ENCODE peak calls at places on chromosomes 11 and 22, in seven cellular contexts. Z is stimulated activated CD4-positive, alpha-beta T cell treated with anti-CD3 and anti-CD28 coated beads, Interleukin-4, amount 100 ng/mL, for 24 hours; I is EL; G is effector CD4-positive, alpha-beta T cell; L is epithelial cell of proximal tubule; H is activated CD4-positive, alpha-beta T cell treated with anti-CD3 and anti-CD28 coated beads, Interleukin-2, amount 50 U/mL, for 24 hours; V is stimulated activated CD8-positive, alpha-beta memory T cell treated with anti-CD3 and anti-CD28 coated beads, Interleukin-7, amount 100 ng/mL, for 48 hours. D is an unnamed sample.

GRCh38 chr22:24816841-24817240 is 10.8 kb downstream of the SGSM1 start:
- DNase-seq in G (no peak), V (no peak), H (no peak), I (no peak), L (no peak), Z (no peak), D (no peak)

GRCh38 chr22:39173787-39174497 is 21.5 kb upstream of the CBX7 start:
- DNase-seq in V (peak), L (no peak), Z (peak), G (peak), H (no peak), I (no peak), D (peak)

GRCh38 chr11:79087957-79088318 is 352.9 kb downstream of the TENM4 start:
- DNase-seq in H (no peak), I (no peak), Z (no peak), V (no peak), L (no peak), G (no peak), D (no peak)

GRCh38 chr11:106585061-106585460 is 433.2 kb downstream of the GUCY1A2 start:
- DNase-seq in V (no peak), H (no peak), L (no peak), G (no peak), I (peak), Z (no peak), D (no peak)

GRCh38 chr11:119056397-119056999 is 507 bp downstream of the HYOU1 start:
- DNase-seq in I (no peak), V (no peak), G (peak), L (no peak), Z (peak), H (no peak), D (peak)

GRCh38 chr11:87194985-87195820 is 157.5 kb downstream of the TMEM135 start:
- DNase-seq in I (no peak), H (no peak), V (no peak), Z (no peak), L (no peak), G (no peak), D (no peak)

GRCh38 chr22:39175127-39176066 is 22.9 kb upstream of the CBX7 start:
- DNase-seq in V (no peak), L (no peak), I (peak), G (no peak), Z (no peak), H (no peak), D (peak)

GRCh38 chr11:111535281-111535680 is 5.2 kb upstream of the LAYN start:
- DNase-seq in V (no peak), Z (no peak), H (no peak), G (no peak), L (no peak), I (no peak), D (no peak)

GRCh38 chr11:115739878-115740277 is 235.7 kb upstream of the CADM1 start:
- DNase-seq in H (no peak), V (no peak), I (no peak), Z (no peak), G (no peak), L (no peak), D (no peak)

GRCh38 chr11:20026629-20027545 is 133.4 kb downstream of the DBX1 start:
- DNase-seq in L (no peak), G (no peak), Z (no peak), V (no peak), H (no peak), I (no peak), D (no peak)

GRCh38 chr11:125412177-125412496 is 83.9 kb downstream of the FEZ1 start:
- DNase-seq in I (no peak), G (no peak), V (no peak), L (no peak), Z (no peak), H (no peak), D (no peak)

GRCh38 chr11:36475192-36475591 is 34.9 kb downstream of the TRAF6 start:
- DNase-seq in V (no peak), I (no peak), H (no peak), Z (no peak), L (no peak), G (no peak), D (no peak)

GRCh38 chr11:2775083-2775625 is 75.4 kb upstream of the KCNQ1OT1 start:
- DNase-seq in L (no peak), Z (peak), V (no peak), I (no peak), H (no peak), G (peak), D (no peak)

GRCh38 chr22:49016909-49017768 is 810.5 kb downstream of the BRD1 start:
- DNase-seq in H (no peak), L (no peak), Z (no peak), I (no peak), V (no peak), G (no peak), D (peak)

GRCh38 chr22:46593211-46593676 is 26.9 kb upstream of the GRAMD4 start:
- DNase-seq in H (no peak), L (no peak), V (no peak), I (no peak), G (no peak), Z (no peak), D (no peak)

GRCh38 chr11:69657911-69658605 is 17.1 kb downstream of the LTO1 start:
- DNase-seq in L (no peak), G (no peak), Z (no peak), V (no peak), I (no peak), H (no peak), D (no peak)

GRCh38 chr22:48718818-48719500 is 1108.7 kb downstream of the BRD1 start:
- DNase-seq in I (no peak), L (no peak), V (no peak), Z (no peak), G (no peak), H (no peak), D (no peak)

GRCh38 chr11:80388133-80388532 is 947.3 kb upstream of the TENM4 start:
- DNase-seq in L (no peak), Z (no peak), H (no peak), I (no peak), V (no peak), G (no peak), D (no peak)

GRCh38 chr22:22930571-22931556 is 43.2 kb downstream of the IGLL5 start:
- DNase-seq in G (no peak), L (no peak), Z (no peak), H (no peak), I (no peak), V (no peak), D (no peak)

GRCh38 chr22:30803679-30804078 is 109.0 kb downstream of the OSBP2 start:
- DNase-seq in L (no peak), Z (no peak), V (no peak), G (no peak), I (no peak), H (no peak), D (no peak)

GRCh38 chr22:17077255-17077654 is 7.5 kb upstream of the IL17RA start:
- DNase-seq in Z (no peak), I (peak), G (no peak), H (no peak), V (no peak), L (no peak), D (no peak)

GRCh38 chr11:117563556-117563955 is 233.5 kb downstream of the DSCAML1 start:
- DNase-seq in I (no peak), G (no peak), H (no peak), L (no peak), Z (no peak), V (no peak), D (no peak)

GRCh38 chr11:27933992-27934829 is 173.7 kb downstream of the KIF18A start:
- DNase-seq in H (no peak), G (no peak), Z (no peak), I (peak), L (no peak), V (no peak), D (no peak)